ENCODE peak calls at places on chromosomes 13 and 19, in four cellular contexts. One of them, this sample, is unnamed. For H3K36me3, the result is how much of the 10 kb centered on the place peaks cover.

GRCh38 chr19:7868326-7868670 is 5.9 kb downstream of the PRR36 start:
- DNase-seq in CD8-positive, alpha-beta T cell: peak
- DNase-seq in brain microvascular endothelial cell: no peak
- DNase-seq in stomach: peak
- DNase-seq in this sample: peak

GRCh38 chr13:111394211-111394922 is 73.9 kb downstream of the TEX29 start:
- DNase-seq in CD8-positive, alpha-beta T cell: no peak
- DNase-seq in stomach: peak
- DNase-seq in brain microvascular endothelial cell: no peak
- DNase-seq in this sample: no peak

GRCh38 chr19:40578442-40578908 is 1.8 kb downstream of the SHKBP1 start:
- DNase-seq in CD8-positive, alpha-beta T cell: no peak
- DNase-seq in stomach: no peak
- DNase-seq in brain microvascular endothelial cell: no peak
- DNase-seq in this sample: no peak

GRCh38 chr13:20676213-20676612 is 27.3 kb upstream of the IL17D start:
- DNase-seq in brain microvascular endothelial cell: no peak
- DNase-seq in CD8-positive, alpha-beta T cell: no peak
- DNase-seq in stomach: no peak
- DNase-seq in this sample: no peak

GRCh38 chr13:40206241-40207109 is 460.0 kb downstream of the FOXO1 start:
- DNase-seq in CD8-positive, alpha-beta T cell: peak
- DNase-seq in brain microvascular endothelial cell: peak
- DNase-seq in stomach: peak
- DNase-seq in this sample: peak

GRCh38 chr19:38617283-38617763 is 430 bp downstream of the MAP4K1 start:
- DNase-seq in CD8-positive, alpha-beta T cell: no peak
- DNase-seq in brain microvascular endothelial cell: no peak
- DNase-seq in stomach: no peak
- DNase-seq in this sample: no peak

GRCh38 chr19:10120538-10121198 is 969 bp upstream of the EIF3G start:
- DNase-seq in brain microvascular endothelial cell: peak
- DNase-seq in CD8-positive, alpha-beta T cell: no peak
- DNase-seq in stomach: no peak
- DNase-seq in this sample: no peak

GRCh38 chr19:52936151-52936957 is 13.1 kb upstream of the ZNF888 start:
- DNase-seq in CD8-positive, alpha-beta T cell: no peak
- DNase-seq in stomach: peak
- DNase-seq in brain microvascular endothelial cell: no peak
- DNase-seq in this sample: no peak

GRCh38 chr13:100800283-100800875 is 125.8 kb upstream of the TMTC4 start:
- DNase-seq in CD8-positive, alpha-beta T cell: no peak
- DNase-seq in stomach: no peak
- DNase-seq in brain microvascular endothelial cell: no peak
- DNase-seq in this sample: no peak

GRCh38 chr19:15072930-15073647 is 8.9 kb upstream of the OR1I1 start:
- DNase-seq in CD8-positive, alpha-beta T cell: no peak
- DNase-seq in stomach: no peak
- DNase-seq in brain microvascular endothelial cell: no peak
- DNase-seq in this sample: no peak

GRCh38 chr19:50036905-50037304 is 11.1 kb downstream of the ZNF473 start:
- DNase-seq in stomach: no peak
- DNase-seq in brain microvascular endothelial cell: no peak
- DNase-seq in CD8-positive, alpha-beta T cell: no peak
- DNase-seq in this sample: no peak

GRCh38 chr13:79108914-79109643 is 297.0 kb downstream of the RBM26 start:
- DNase-seq in brain microvascular endothelial cell: no peak
- DNase-seq in CD8-positive, alpha-beta T cell: no peak
- DNase-seq in stomach: no peak
- DNase-seq in this sample: no peak

GRCh38 chr13:40502236-40502635 is 164.2 kb downstream of the FOXO1 start:
- DNase-seq in brain microvascular endothelial cell: no peak
- DNase-seq in stomach: no peak
- DNase-seq in CD8-positive, alpha-beta T cell: no peak
- DNase-seq in this sample: no peak

GRCh38 chr13:27338816-27339215 is 68.2 kb downstream of the RASL11A start:
- DNase-seq in brain microvascular endothelial cell: no peak
- DNase-seq in stomach: no peak
- DNase-seq in CD8-positive, alpha-beta T cell: no peak
- DNase-seq in this sample: no peak

GRCh38 chr19:18422530-18423191 is 3.5 kb downstream of the SSBP4 start:
- DNase-seq in stomach: no peak
- DNase-seq in brain microvascular endothelial cell: no peak
- DNase-seq in CD8-positive, alpha-beta T cell: peak
- DNase-seq in this sample: peak

GRCh38 chr19:2215281-2215751 is 20.8 kb downstream of the PLEKHJ1 start:
- DNase-seq in CD8-positive, alpha-beta T cell: no peak
- DNase-seq in stomach: no peak
- DNase-seq in brain microvascular endothelial cell: no peak
- DNase-seq in this sample: no peak

GRCh38 chr19:2216361-2217225 is 19.5 kb downstream of the PLEKHJ1 start:
- DNase-seq in CD8-positive, alpha-beta T cell: no peak
- DNase-seq in brain microvascular endothelial cell: no peak
- DNase-seq in stomach: no peak
- DNase-seq in this sample: no peak

GRCh38 chr19:2212861-2213711 is 23.0 kb downstream of the PLEKHJ1 start:
- DNase-seq in CD8-positive, alpha-beta T cell: no peak
- DNase-seq in stomach: peak
- DNase-seq in brain microvascular endothelial cell: no peak
- DNase-seq in this sample: no peak

GRCh38 chr19:2213799-2214198 is 22.3 kb downstream of the PLEKHJ1 start:
- DNase-seq in CD8-positive, alpha-beta T cell: no peak
- DNase-seq in brain microvascular endothelial cell: no peak
- DNase-seq in stomach: no peak
- DNase-seq in this sample: peak

GRCh38 chr19:2214253-2214652 is 21.9 kb downstream of the PLEKHJ1 start:
- DNase-seq in CD8-positive, alpha-beta T cell: no peak
- DNase-seq in stomach: no peak
- DNase-seq in brain microvascular endothelial cell: no peak
- DNase-seq in this sample: no peak
- H3K36me3 ChIP-seq in CD8-positive, alpha-beta T cell: under half
- H3K36me3 ChIP-seq in stomach: half or more
- H3K36me3 ChIP-seq in brain microvascular endothelial cell: half or more
- H3K36me3 ChIP-seq in this sample: half or more

GRCh38 chr19:3368441-3368795 is 2.0 kb downstream of the NFIC start:
- DNase-seq in brain microvascular endothelial cell: no peak
- DNase-seq in CD8-positive, alpha-beta T cell: no peak
- DNase-seq in stomach: no peak
- DNase-seq in this sample: no peak

GRCh38 chr19:3366104-3366760 is at the start of gene NFIC:
- DNase-seq in stomach: peak
- DNase-seq in brain microvascular endothelial cell: peak
- DNase-seq in CD8-positive, alpha-beta T cell: peak
- DNase-seq in this sample: peak

GRCh38 chr19:3368848-3369336 is 2.5 kb downstream of the NFIC start:
- DNase-seq in brain microvascular endothelial cell: no peak
- DNase-seq in CD8-positive, alpha-beta T cell: no peak
- DNase-seq in stomach: no peak
- DNase-seq in this sample: no peak

GRCh38 chr19:3366761-3367571 is 583 bp downstream of the NFIC start:
- DNase-seq in CD8-positive, alpha-beta T cell: no peak
- DNase-seq in stomach: no peak
- DNase-seq in brain microvascular endothelial cell: no peak
- DNase-seq in this sample: no peak

GRCh38 chr19:3367572-3368440 is 1.4 kb downstream of the NFIC start:
- DNase-seq in stomach: no peak
- DNase-seq in brain microvascular endothelial cell: no peak
- DNase-seq in CD8-positive, alpha-beta T cell: no peak
- DNase-seq in this sample: no peak
- H3K4me3 ChIP-seq in stomach: peak
- H3K4me3 ChIP-seq in brain microvascular endothelial cell: peak
- H3K4me3 ChIP-seq in CD8-positive, alpha-beta T cell: no peak
- H3K4me3 ChIP-seq in this sample: peak

GRCh38 chr19:48968813-48969218 is 3.7 kb downstream of the FTL start:
- DNase-seq in brain microvascular endothelial cell: no peak
- DNase-seq in stomach: no peak
- DNase-seq in CD8-positive, alpha-beta T cell: no peak
- DNase-seq in this sample: no peak

GRCh38 chr19:48969276-48970138 is 4.4 kb downstream of the FTL start:
- DNase-seq in CD8-positive, alpha-beta T cell: no peak
- DNase-seq in brain microvascular endothelial cell: no peak
- DNase-seq in stomach: no peak
- DNase-seq in this sample: no peak

GRCh38 chr19:48966541-48967345 is 1.6 kb downstream of the FTL start:
- DNase-seq in brain microvascular endothelial cell: no peak
- DNase-seq in CD8-positive, alpha-beta T cell: no peak
- DNase-seq in stomach: no peak
- DNase-seq in this sample: no peak

GRCh38 chr19:48967346-48968178 is 2.5 kb downstream of the FTL start:
- DNase-seq in CD8-positive, alpha-beta T cell: no peak
- DNase-seq in brain microvascular endothelial cell: no peak
- DNase-seq in stomach: no peak
- DNase-seq in this sample: peak

DNA sequence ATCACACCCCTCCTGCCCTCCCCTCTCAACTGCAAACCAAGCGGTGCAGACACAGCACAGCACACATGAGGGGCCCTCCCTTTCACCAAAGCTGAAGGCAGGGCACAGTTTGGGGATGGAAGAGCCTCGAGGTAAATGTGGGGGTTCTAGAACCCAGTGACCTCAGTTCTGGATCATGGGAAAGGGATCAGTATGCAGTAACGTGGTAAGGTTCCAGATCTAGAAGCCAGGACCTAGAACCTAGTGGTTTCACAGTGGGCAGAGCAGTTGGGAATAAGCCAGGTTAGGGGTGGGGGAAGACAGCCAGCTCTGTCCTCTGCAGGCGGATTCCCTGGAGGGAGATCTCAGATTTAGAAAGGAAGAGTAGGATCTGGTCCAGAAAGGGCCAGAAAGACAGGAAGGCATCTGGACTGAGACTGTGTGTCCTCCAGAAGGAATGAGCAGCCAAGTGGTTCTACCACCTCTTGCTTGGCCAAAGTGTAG is 3.1 kb downstream of the FTL start:
- DNase-seq in brain microvascular endothelial cell: no peak
- DNase-seq in CD8-positive, alpha-beta T cell: no peak
- DNase-seq in stomach: no peak
- DNase-seq in this sample: no peak
- H3K36me3 ChIP-seq in brain microvascular endothelial cell: half or more
- H3K36me3 ChIP-seq in CD8-positive, alpha-beta T cell: under half
- H3K36me3 ChIP-seq in stomach: half or more
- H3K36me3 ChIP-seq in this sample: half or more

GRCh38 chr19:3762130-3762473 is 380 bp upstream of the MRPL54 start:
- DNase-seq in CD8-positive, alpha-beta T cell: no peak
- DNase-seq in brain microvascular endothelial cell: no peak
- DNase-seq in stomach: no peak
- DNase-seq in this sample: no peak

GRCh38 chr19:3762501-3763459 is at the start of gene MRPL54:
- DNase-seq in brain microvascular endothelial cell: peak
- DNase-seq in stomach: peak
- DNase-seq in CD8-positive, alpha-beta T cell: peak
- DNase-seq in this sample: peak

GRCh38 chr19:3767050-3767449 is 4.6 kb downstream of the MRPL54 start:
- DNase-seq in stomach: no peak
- DNase-seq in CD8-positive, alpha-beta T cell: no peak
- DNase-seq in brain microvascular endothelial cell: no peak
- DNase-seq in this sample: no peak

GRCh38 chr19:3766520-3766919 is 4.0 kb downstream of the MRPL54 start:
- DNase-seq in stomach: no peak
- DNase-seq in brain microvascular endothelial cell: no peak
- DNase-seq in CD8-positive, alpha-beta T cell: no peak
- DNase-seq in this sample: no peak

GRCh38 chr19:3765121-3765520 is 2.6 kb downstream of the MRPL54 start:
- DNase-seq in CD8-positive, alpha-beta T cell: no peak
- DNase-seq in stomach: no peak
- DNase-seq in brain microvascular endothelial cell: no peak
- DNase-seq in this sample: no peak
- H3K4me3 ChIP-seq in CD8-positive, alpha-beta T cell: no peak
- H3K4me3 ChIP-seq in stomach: no peak
- H3K4me3 ChIP-seq in brain microvascular endothelial cell: no peak
- H3K4me3 ChIP-seq in this sample: no peak

This sample was measured in Peyer's patch.